ENCODE peak calls at places on chromosome 11, in eight cellular contexts. K, S, P, E, J, Y, O and M are unnamed samples.

GRCh38 chr11:796565-797299 is 1.3 kb downstream of the SLC25A22 start:
- DNase-seq in K (no peak), S (peak), P (no peak), E (no peak), J (no peak), Y (peak), O (no peak), M (no peak)

GRCh38 chr11:31810779-31811647 is at the start of gene PAX6:
- DNase-seq in K (peak), S (no peak), P (peak), E (peak), J (no peak), Y (peak), O (no peak), M (no peak)

GRCh38 chr11:74018331-74019005 is 9.6 kb upstream of the UCP3 start:
- DNase-seq in K (peak), S (peak), P (no peak), E (no peak), J (no peak), Y (peak), O (no peak), M (peak)

GRCh38 chr11:19116315-19116970 is 525 bp upstream of the ZDHHC13 start:
- DNase-seq in K (no peak), S (no peak), P (peak), E (no peak), J (no peak), Y (no peak), O (no peak), M (no peak)

GRCh38 chr11:79167510-79168188 is 273.2 kb downstream of the TENM4 start:
- DNase-seq in K (peak), S (no peak), P (no peak), E (no peak), J (no peak), Y (no peak), O (no peak), M (no peak)

GRCh38 chr11:20529757-20530156 is 69.7 kb upstream of the SLC6A5 start:
- DNase-seq in K (no peak), S (no peak), P (no peak), E (no peak), J (no peak), Y (no peak), O (no peak), M (no peak)

GRCh38 chr11:9148727-9149126 is 57.3 kb upstream of the SCUBE2 start:
- DNase-seq in K (no peak), S (no peak), P (no peak), E (no peak), J (no peak), Y (no peak), O (no peak), M (no peak)

GRCh38 chr11:61853698-61854169 is 25.6 kb downstream of the FADS2 start:
- DNase-seq in K (no peak), S (no peak), P (no peak), E (no peak), J (no peak), Y (no peak), O (no peak), M (no peak)

GRCh38 chr11:69718147-69718546 is 14.3 kb upstream of the FGF19 start:
- DNase-seq in K (peak), S (no peak), P (peak), E (no peak), J (no peak), Y (peak), O (no peak), M (peak)

GRCh38 chr11:296976-297665 is 2.2 kb downstream of the IFITM5 start:
- DNase-seq in K (peak), S (peak), P (peak), E (no peak), J (no peak), Y (no peak), O (no peak), M (no peak)

GRCh38 chr11:96197801-96198465 is 145.1 kb downstream of the MAML2 start:
- DNase-seq in K (no peak), S (no peak), P (no peak), E (no peak), J (no peak), Y (no peak), O (no peak), M (no peak)

GRCh38 chr11:131423715-131424114 is 53.3 kb downstream of the NTM start:
- DNase-seq in K (no peak), S (no peak), P (no peak), E (no peak), J (peak), Y (no peak), O (no peak), M (no peak)

GRCh38 chr11:278001-278951 is at the start of gene NLRP6:
- DNase-seq in K (no peak), S (no peak), P (no peak), E (no peak), J (no peak), Y (no peak), O (no peak), M (no peak)

DNA sequence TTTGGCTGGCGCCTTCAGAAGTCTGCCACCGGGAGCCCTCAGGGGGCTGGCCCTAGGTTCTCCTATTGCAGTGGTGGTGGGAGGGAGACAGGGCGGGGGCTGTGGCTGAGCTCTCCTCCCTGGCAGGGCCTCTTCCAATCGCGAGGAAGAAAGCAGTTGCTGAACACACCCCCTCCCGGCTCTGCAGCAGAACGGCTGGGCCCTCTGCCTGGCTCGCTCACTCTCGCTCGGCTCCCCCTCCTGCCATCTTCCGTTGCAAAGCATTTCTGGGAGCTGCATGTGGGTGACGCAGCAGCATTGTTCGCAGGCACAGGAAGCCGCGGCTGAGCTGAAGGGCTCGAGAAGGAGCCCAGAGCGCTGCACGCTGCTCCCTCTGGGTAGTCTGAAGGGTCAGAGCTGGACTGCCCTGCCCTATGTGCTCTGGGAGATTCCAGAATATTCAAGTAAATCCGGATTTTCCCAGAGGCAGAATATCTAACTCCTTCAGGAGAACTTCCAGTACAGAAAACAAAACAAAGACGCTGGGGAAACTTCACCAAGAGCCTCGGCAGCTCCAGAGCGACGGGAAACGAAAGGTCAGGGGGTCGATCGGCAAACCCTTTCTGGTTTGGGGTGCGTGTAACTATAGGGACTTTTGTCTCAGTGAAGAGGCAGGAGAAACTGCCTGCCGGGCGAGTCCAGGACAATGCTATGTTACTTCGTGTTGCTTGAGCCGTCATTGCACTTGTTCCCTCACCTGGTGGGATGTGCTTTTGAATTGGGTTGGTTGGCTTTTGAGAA is 26.3 kb upstream of the GRK2 start:
- DNase-seq in K (peak), S (peak), P (peak), E (peak), J (peak), Y (peak), O (peak), M (peak)
- TF ChIP-seq CTCF in K (no peak), S (peak), P (no peak), E (no peak), J (no peak), Y (peak), O (peak), M (peak)

GRCh38 chr11:64649304-64649703 is 58.3 kb downstream of the SLC22A12 start:
- DNase-seq in K (peak), S (no peak), P (peak), E (peak), J (no peak), Y (no peak), O (no peak), M (no peak)
- TF ChIP-seq CTCF in K (peak), S (peak), P (peak), E (peak), J (peak), Y (no peak), O (peak), M (peak)

GRCh38 chr11:46322759-46323158 is 24.5 kb upstream of the DGKZ start:
- DNase-seq in K (peak), S (no peak), P (peak), E (peak), J (no peak), Y (peak), O (no peak), M (peak)
- TF ChIP-seq CTCF in K (peak), S (no peak), P (peak), E (peak), J (peak), Y (no peak), O (peak), M (peak)

GRCh38 chr11:134863294-134863693 is 451.3 kb upstream of the B3GAT1 start:
- DNase-seq in K (no peak), S (no peak), P (no peak), E (no peak), J (no peak), Y (no peak), O (no peak), M (no peak)
- TF ChIP-seq CTCF in K (no peak), S (no peak), P (no peak), E (no peak), J (no peak), Y (no peak), O (no peak), M (no peak)

GRCh38 chr11:4087551-4087950 is 7.0 kb upstream of the RRM1 start:
- DNase-seq in K (no peak), S (no peak), P (no peak), E (no peak), J (no peak), Y (no peak), O (no peak), M (peak)
- TF ChIP-seq CTCF in K (peak), S (no peak), P (no peak), E (peak), J (no peak), Y (no peak), O (peak), M (peak)

GRCh38 chr11:76861490-76861953 is 804 bp downstream of the ACER3 start:
- DNase-seq in K (no peak), S (no peak), P (no peak), E (no peak), J (no peak), Y (peak), O (no peak), M (no peak)
- TF ChIP-seq CTCF in K (no peak), S (no peak), P (no peak), E (no peak), J (no peak), Y (no peak), O (no peak), M (no peak)

GRCh38 chr11:46346886-46347636 is at the start of gene DGKZ:
- DNase-seq in K (peak), S (peak), P (peak), E (peak), J (no peak), Y (peak), O (no peak), M (peak)
- TF ChIP-seq CTCF in K (no peak), S (peak), P (peak), E (peak), J (no peak), Y (peak), O (peak), M (peak)

GRCh38 chr11:85809881-85810280 is 1.1 kb downstream of the SYTL2 start:
- DNase-seq in K (no peak), S (no peak), P (peak), E (no peak), J (no peak), Y (peak), O (no peak), M (peak)
- TF ChIP-seq CTCF in K (peak), S (no peak), P (no peak), E (peak), J (peak), Y (no peak), O (peak), M (peak)